ENCODE peak calls at places on chromosomes 4 and X, in four cellular contexts. L is activated CD8-positive, alpha-beta memory T cell treated with anti-CD3 and anti-CD28 coated beads for 1 hour; P is stimulated activated CD4-positive, alpha-beta T cell treated with anti-CD3 and anti-CD28 coated beads, Interleukin-15, amount 100 ng/mL, for 1 hour; R is activated T-cell treated with anti-CD3 and anti-CD28 coated beads for 1 hour. C is an unnamed sample.

GRCh38 chr4:72666910-72667309 is 97.9 kb upstream of the ADAMTS3 start:
- DNase-seq in L (no peak), R (no peak), P (no peak), C (no peak)

GRCh38 chr4:141248029-141248428 is 27.3 kb downstream of the ZNF330 start:
- DNase-seq in L (no peak), P (no peak), R (no peak), C (no peak)

GRCh38 chr4:72128741-72129140 is 96.9 kb downstream of the NPFFR2 start:
- DNase-seq in R (no peak), L (no peak), P (no peak), C (no peak)

GRCh38 chr4:25178838-25179261 is 18.6 kb upstream of the SEPSECS start:
- DNase-seq in L (no peak), R (no peak), P (no peak), C (no peak)

GRCh38 chr4:56653461-56654237 is 27.4 kb downstream of the HOPX start:
- DNase-seq in L (no peak), P (no peak), R (no peak), C (no peak)

GRCh38 chrX:132822634-132823012 is 135.8 kb downstream of the HS6ST2 start:
- DNase-seq in L (no peak), R (no peak), P (no peak), C (no peak)

GRCh38 chrX:153717445-153717844 is 6.7 kb downstream of the BCAP31 start:
- DNase-seq in L (no peak), P (no peak), R (no peak), C (no peak)

GRCh38 chr4:81427605-81427922 is 44.1 kb downstream of the RASGEF1B start:
- DNase-seq in P (no peak), R (no peak), L (no peak), C (no peak)

GRCh38 chrX:132532955-132533354 is 44.1 kb upstream of the MBNL3 start:
- DNase-seq in R (no peak), P (no peak), L (no peak), C (no peak)

GRCh38 chrX:12007881-12008280 is 130.4 kb upstream of the FRMPD4 start:
- DNase-seq in R (no peak), P (no peak), L (no peak), C (no peak)

GRCh38 chr4:83858121-83858520 is 322.2 kb downstream of the GPAT3 start:
- DNase-seq in P (no peak), R (no peak), L (no peak), C (no peak)

GRCh38 chr4:6058531-6059374 is 40.5 kb upstream of the C4orf50 start:
- DNase-seq in L (no peak), P (no peak), R (no peak), C (no peak)

GRCh38 chr4:186587416-186588018 is 32.1 kb upstream of the MTNR1A start:
- DNase-seq in L (no peak), R (peak), P (peak), C (peak)

GRCh38 chr4:1051472-1051871 is 40.0 kb downstream of the FGFRL1 start:
- DNase-seq in P (no peak), R (no peak), L (no peak), C (no peak)

GRCh38 chr4:183541081-183542045 is 36.5 kb downstream of the ING2 start:
- DNase-seq in L (no peak), P (no peak), R (no peak), C (no peak)

GRCh38 chr4:152038238-152038637 is 277.4 kb upstream of the GATB start:
- DNase-seq in R (no peak), L (no peak), P (no peak), C (no peak)

GRCh38 chr4:10831727-10832408 is 147.3 kb upstream of the CLNK start:
- DNase-seq in L (no peak), R (no peak), P (no peak), C (no peak)

GRCh38 chr4:7941111-7942018 is 1.7 kb upstream of the AFAP1 start:
- DNase-seq in P (no peak), R (no peak), L (no peak), C (no peak)

GRCh38 chrX:132533409-132533808 is 44.6 kb upstream of the MBNL3 start:
- DNase-seq in R (no peak), P (no peak), L (no peak), C (no peak)

GRCh38 chr4:105106416-105106815 is 40.3 kb upstream of the TET2 start:
- DNase-seq in R (no peak), P (no peak), L (no peak), C (no peak)

GRCh38 chrX:24276011-24276410 is 37.9 kb downstream of the SUPT20HL2 start:
- DNase-seq in P (no peak), R (no peak), L (no peak), C (no peak)

GRCh38 chr4:185082549-185082948 is 60.5 kb upstream of the SLC25A4 start:
- DNase-seq in R (no peak), P (no peak), L (no peak), C (no peak)

GRCh38 chrX:56995271-56995994 is at the start of gene SPIN3:
- DNase-seq in R (peak), L (peak), P (peak), C (peak)

GRCh38 chr4:28232376-28232775 is 1371.7 kb downstream of the STIM2 start:
- DNase-seq in R (no peak), L (no peak), P (no peak), C (no peak)

C was measured in T follicular helper cell.